ENCODE peak calls at places on chromosomes 7 and 10, in five cellular contexts. A is AML-193, V is activated T-cell treated with anti-CD3 and anti-CD28 coated beads for 1 hour, O is Caki2, P is neural crest cell. E is an unnamed sample.

GRCh38 chr10:3500408-3500856 is 284.6 kb downstream of the KLF6 start:
- DNase-seq in O (no peak), V (no peak), A (no peak), P (peak; percentile 73), E (peak; percentile 34)

GRCh38 chr7:519429-519973 is at the start of gene PDGFA:
- DNase-seq in O (peak; percentile 71), P (no peak), A (no peak), V (no peak), E (peak; percentile 64)

GRCh38 chr10:58157076-58157766 is 110.5 kb downstream of the IPMK start:
- DNase-seq in A (peak; percentile 51), P (no peak), O (peak; percentile 60), V (no peak), E (no peak)

GRCh38 chr7:89655946-89656345 is 498.3 kb upstream of the STEAP1 start:
- DNase-seq in V (no peak), A (no peak), O (no peak), P (no peak), E (no peak)

GRCh38 chr7:22992874-22993840 is 20.8 kb downstream of the HYCC1 start:
- DNase-seq in A (no peak), V (no peak), P (no peak), O (no peak), E (no peak)

GRCh38 chr7:25565949-25566348 is 337.7 kb upstream of the NPVF start:
- DNase-seq in V (peak; percentile 55), P (peak; percentile 71), O (peak; percentile 75), A (peak; percentile 32), E (peak; percentile 66)

GRCh38 chr10:21751341-21752310 is 217.6 kb downstream of the MLLT10 start:
- DNase-seq in V (no peak), O (no peak), A (peak; percentile 3), P (no peak), E (no peak)

GRCh38 chr10:94002156-94002555 is 8.4 kb downstream of the PLCE1 start:
- DNase-seq in P (no peak), A (no peak), O (no peak), V (no peak), E (no peak)

GRCh38 chr7:77760809-77761453 is 37.3 kb downstream of the TMEM60 start:
- DNase-seq in V (no peak), P (no peak), A (no peak), O (no peak), E (no peak)

GRCh38 chr7:18828333-18829100 is 288.9 kb downstream of the TWIST1 start:
- DNase-seq in A (no peak), O (no peak), P (no peak), V (no peak), E (no peak)

GRCh38 chr10:120634629-120635028 is 177.6 kb downstream of the PLPP4 start:
- DNase-seq in A (no peak), P (peak; percentile 19), V (no peak), O (no peak), E (peak; percentile 18)

GRCh38 chr10:129580010-129580409 is 113.0 kb downstream of the MGMT start:
- DNase-seq in P (no peak), V (no peak), A (no peak), O (no peak), E (no peak)

GRCh38 chr10:46325021-46325420 is 38.2 kb downstream of the ANTXRL start:
- DNase-seq in V (no peak), P (no peak), O (no peak), A (peak; percentile 7), E (no peak)

GRCh38 chr7:41268874-41269273 is 434.0 kb downstream of the INHBA start:
- DNase-seq in A (no peak), P (no peak), V (no peak), O (peak; percentile 30), E (no peak)

GRCh38 chr7:50362712-50363282 is 58.3 kb downstream of the IKZF1 start:
- DNase-seq in P (no peak), O (no peak), V (peak; percentile 41), A (peak; percentile 8), E (no peak)

GRCh38 chr10:69567920-69568319 is 5.3 kb downstream of the NEUROG3 start:
- DNase-seq in A (no peak), O (peak; percentile 33), P (peak; percentile 77), V (no peak), E (peak; percentile 92)

GRCh38 chr10:124470544-124471449 is 9.2 kb downstream of the LHPP start:
- DNase-seq in P (no peak), A (no peak), O (no peak), V (no peak), E (no peak)

GRCh38 chr10:75678527-75678926 is 247.1 kb downstream of the LRMDA start:
- DNase-seq in A (no peak), V (no peak), P (no peak), O (no peak), E (no peak)

GRCh38 chr10:28681345-28681763 is 4.0 kb downstream of the BAMBI start:
- DNase-seq in P (no peak), A (no peak), O (no peak), V (no peak), E (no peak)

GRCh38 chr10:19107406-19107805 is 58.8 kb downstream of the MALRD1 start:
- DNase-seq in P (no peak), A (no peak), O (no peak), V (no peak), E (no peak)

GRCh38 chr10:80357000-80357803 is 621 bp downstream of the DYDC2 start:
- DNase-seq in P (peak; percentile 51), V (no peak), O (no peak), A (no peak), E (peak; percentile 68)

GRCh38 chr10:93745411-93746065 is 12.2 kb upstream of the LGI1 start:
- DNase-seq in O (peak; percentile 20), P (no peak), V (no peak), A (peak; percentile 9), E (no peak)

GRCh38 chr7:116592445-116592844 is 67.6 kb downstream of the CAV1 start:
- DNase-seq in P (no peak), A (peak; percentile 10), V (no peak), O (peak; percentile 63), E (no peak)

GRCh38 chr10:116771101-116771705 is 28.8 kb upstream of the HSPA12A start:
- DNase-seq in A (no peak), O (no peak), P (no peak), V (no peak), E (no peak)

GRCh38 chr10:105358911-105359310 is 717.8 kb downstream of the SORCS3 start:
- DNase-seq in P (no peak), A (no peak), O (peak; percentile 38), V (no peak), E (no peak)

GRCh38 chr7:30727061-30727945 is 24.6 kb upstream of the INMT start:
- DNase-seq in A (peak; percentile 52), P (no peak), O (no peak), V (peak; percentile 37), E (no peak)

GRCh38 chr7:111083423-111083822 is 7.5 kb upstream of the LRRN3 start:
- DNase-seq in A (peak; percentile 80), P (no peak), O (no peak), V (peak; percentile 9), E (no peak)

GRCh38 chr10:132514841-132515521 is 22.6 kb upstream of the INPP5A start:
- DNase-seq in A (no peak), P (no peak), V (no peak), O (no peak), E (no peak)

E was measured in nephron progenitor cell.